ENCODE peak calls at places on chromosomes 1 and 21, in four cellular contexts. One of them, this sample, is unnamed.
A peak's percentile ranks its signal among the peaks of the same experiment; 100 is the strongest.

GRCh38 chr1:115454835-115455511 is 116.9 kb upstream of the NGF start:
- DNase-seq in SK-N-SH: no peak
- DNase-seq in GM12878: no peak
- DNase-seq in K562: no peak
- DNase-seq in this sample: no peak

GRCh38 chr1:2258996-2259395 is 30.9 kb downstream of the SKI start:
- DNase-seq in GM12878: no peak
- DNase-seq in SK-N-SH: no peak
- DNase-seq in K562: no peak
- DNase-seq in this sample: no peak

GRCh38 chr1:197041486-197042353 is 25.3 kb downstream of the F13B start:
- DNase-seq in GM12878: no peak
- DNase-seq in SK-N-SH: no peak
- DNase-seq in K562: no peak
- DNase-seq in this sample: no peak

GRCh38 chr1:242057745-242058115 is 58.8 kb upstream of the MAP1LC3C start:
- DNase-seq in K562: no peak
- DNase-seq in SK-N-SH: peak; percentile 41
- DNase-seq in GM12878: no peak
- DNase-seq in this sample: peak; percentile 21

GRCh38 chr1:27142464-27142863 is 12.5 kb downstream of the SLC9A1 start:
- DNase-seq in K562: no peak
- DNase-seq in SK-N-SH: no peak
- DNase-seq in GM12878: no peak
- DNase-seq in this sample: no peak

GRCh38 chr1:54794401-54795099 is 6.6 kb downstream of the TTC22 start:
- DNase-seq in GM12878: no peak
- DNase-seq in SK-N-SH: no peak
- DNase-seq in K562: no peak
- DNase-seq in this sample: no peak

GRCh38 chr21:33308586-33309490 is 15.9 kb upstream of the IFNAR1 start:
- DNase-seq in SK-N-SH: peak; percentile 47
- DNase-seq in K562: no peak
- DNase-seq in GM12878: peak; percentile 98
- DNase-seq in this sample: no peak

GRCh38 chr1:25501235-25502058 is 42.0 kb upstream of the LDLRAP1 start:
- DNase-seq in K562: peak; percentile 58
- DNase-seq in SK-N-SH: no peak
- DNase-seq in GM12878: no peak
- DNase-seq in this sample: peak; percentile 90

GRCh38 chr1:35554261-35555211 is 2.7 kb downstream of the KIAA0319L start:
- DNase-seq in GM12878: no peak
- DNase-seq in K562: no peak
- DNase-seq in SK-N-SH: no peak
- DNase-seq in this sample: no peak

GRCh38 chr1:228802386-228803221 is 67.3 kb downstream of the RHOU start:
- DNase-seq in SK-N-SH: no peak
- DNase-seq in K562: no peak
- DNase-seq in GM12878: no peak
- DNase-seq in this sample: no peak

GRCh38 chr1:199857103-199857502 is 170.4 kb upstream of the NR5A2 start:
- DNase-seq in SK-N-SH: no peak
- DNase-seq in GM12878: no peak
- DNase-seq in K562: no peak
- DNase-seq in this sample: no peak

GRCh38 chr1:228308085-228308601 is 98.5 kb downstream of the TRIM11 start:
- DNase-seq in K562: no peak
- DNase-seq in SK-N-SH: no peak
- DNase-seq in GM12878: no peak
- DNase-seq in this sample: no peak

GRCh38 chr1:179798213-179798863 is 55.2 kb downstream of the FAM163A start:
- DNase-seq in SK-N-SH: no peak
- DNase-seq in K562: no peak
- DNase-seq in GM12878: no peak
- DNase-seq in this sample: no peak

GRCh38 chr1:246567258-246568235 is 1.3 kb downstream of the CNST start:
- DNase-seq in GM12878: no peak
- DNase-seq in K562: no peak
- DNase-seq in SK-N-SH: peak; percentile 24
- DNase-seq in this sample: no peak

GRCh38 chr1:16212251-16212961 is at the start of gene ARHGEF19:
- DNase-seq in K562: no peak
- DNase-seq in SK-N-SH: no peak
- DNase-seq in GM12878: no peak
- DNase-seq in this sample: peak; percentile 79

GRCh38 chr1:32888677-32889420 is 2.6 kb downstream of the HPCA start:
- DNase-seq in SK-N-SH: no peak
- DNase-seq in GM12878: no peak
- DNase-seq in K562: no peak
- DNase-seq in this sample: no peak

GRCh38 chr1:215682232-215682631 is 115.1 kb downstream of the KCTD3 start:
- DNase-seq in GM12878: no peak
- DNase-seq in K562: no peak
- DNase-seq in SK-N-SH: peak; percentile 19
- DNase-seq in this sample: no peak

GRCh38 chr1:166164995-166165660 is 1.7 kb downstream of the FAM78B start:
- DNase-seq in SK-N-SH: peak; percentile 64
- DNase-seq in GM12878: no peak
- DNase-seq in K562: peak; percentile 64
- DNase-seq in this sample: peak; percentile 77

GRCh38 chr1:166166701-166167394 is at the start of gene FAM78B:
- DNase-seq in SK-N-SH: peak; percentile 95
- DNase-seq in K562: peak; percentile 99
- DNase-seq in GM12878: peak; percentile 36
- DNase-seq in this sample: peak; percentile 58

GRCh38 chr1:166166400-166166699 is 451 bp downstream of the FAM78B start:
- DNase-seq in GM12878: no peak
- DNase-seq in K562: no peak
- DNase-seq in SK-N-SH: no peak
- DNase-seq in this sample: no peak

GRCh38 chr1:166164646-166164994 is 2.2 kb downstream of the FAM78B start:
- DNase-seq in GM12878: no peak
- DNase-seq in K562: no peak
- DNase-seq in SK-N-SH: no peak
- DNase-seq in this sample: no peak

DNA sequence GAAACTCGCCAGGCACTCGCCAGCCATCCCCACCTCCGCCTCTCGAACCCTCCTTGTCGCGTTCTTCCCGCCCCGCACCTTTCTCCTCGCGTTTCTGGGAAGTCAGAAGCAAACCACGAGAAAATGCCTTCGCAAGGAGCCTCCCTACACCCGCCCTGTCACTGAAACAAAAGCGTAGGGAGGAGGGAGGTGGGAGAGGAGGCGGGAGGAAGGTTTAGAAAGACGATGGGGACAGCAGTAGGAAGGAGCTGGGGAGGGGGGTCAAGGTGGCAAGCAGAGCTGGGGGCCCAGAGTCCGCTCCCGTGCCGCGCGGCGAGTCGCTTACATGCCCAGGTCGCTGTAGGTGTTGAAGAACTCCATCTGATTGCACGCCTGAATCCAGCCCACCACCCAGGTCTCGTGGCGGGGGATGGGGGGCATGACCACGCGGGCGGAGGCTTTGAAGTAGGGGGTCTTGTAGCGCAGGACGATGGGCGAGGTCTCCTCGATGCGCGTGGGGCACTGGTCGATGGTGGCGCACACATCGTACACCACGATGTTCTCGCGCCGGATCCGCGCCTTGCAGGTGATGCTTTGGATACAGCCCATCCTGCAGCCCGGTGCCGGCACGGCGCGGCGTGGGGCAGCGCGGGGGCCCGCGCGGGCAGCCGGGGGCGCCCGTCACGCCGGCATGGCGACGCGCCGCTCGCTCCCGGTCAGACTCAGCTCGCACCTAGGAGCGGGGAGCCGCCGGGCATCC is 971 bp downstream of the FAM78B start:
- DNase-seq in SK-N-SH: peak; percentile 46
- DNase-seq in GM12878: no peak
- DNase-seq in K562: no peak
- DNase-seq in this sample: peak; percentile 19
- TF ChIP-seq USF2 in SK-N-SH: no peak
- TF ChIP-seq USF2 in GM12878: no peak
- TF ChIP-seq USF2 in K562: no peak
- TF ChIP-seq USF2 in this sample: no peak

GRCh38 chr1:53463961-53464899 is 5.0 kb downstream of the DMRTB1 start:
- DNase-seq in K562: no peak
- DNase-seq in GM12878: no peak
- DNase-seq in SK-N-SH: no peak
- DNase-seq in this sample: no peak

GRCh38 chr1:53462769-53463501 is 3.7 kb downstream of the DMRTB1 start:
- DNase-seq in K562: no peak
- DNase-seq in GM12878: no peak
- DNase-seq in SK-N-SH: peak; percentile 81
- DNase-seq in this sample: no peak

GRCh38 chr1:53467391-53467790 is 8.2 kb downstream of the DMRTB1 start:
- DNase-seq in GM12878: no peak
- DNase-seq in K562: no peak
- DNase-seq in SK-N-SH: no peak
- DNase-seq in this sample: no peak

GRCh38 chr1:53462213-53462612 is 3.0 kb downstream of the DMRTB1 start:
- DNase-seq in K562: no peak
- DNase-seq in SK-N-SH: no peak
- DNase-seq in GM12878: no peak
- DNase-seq in this sample: no peak

DNA sequence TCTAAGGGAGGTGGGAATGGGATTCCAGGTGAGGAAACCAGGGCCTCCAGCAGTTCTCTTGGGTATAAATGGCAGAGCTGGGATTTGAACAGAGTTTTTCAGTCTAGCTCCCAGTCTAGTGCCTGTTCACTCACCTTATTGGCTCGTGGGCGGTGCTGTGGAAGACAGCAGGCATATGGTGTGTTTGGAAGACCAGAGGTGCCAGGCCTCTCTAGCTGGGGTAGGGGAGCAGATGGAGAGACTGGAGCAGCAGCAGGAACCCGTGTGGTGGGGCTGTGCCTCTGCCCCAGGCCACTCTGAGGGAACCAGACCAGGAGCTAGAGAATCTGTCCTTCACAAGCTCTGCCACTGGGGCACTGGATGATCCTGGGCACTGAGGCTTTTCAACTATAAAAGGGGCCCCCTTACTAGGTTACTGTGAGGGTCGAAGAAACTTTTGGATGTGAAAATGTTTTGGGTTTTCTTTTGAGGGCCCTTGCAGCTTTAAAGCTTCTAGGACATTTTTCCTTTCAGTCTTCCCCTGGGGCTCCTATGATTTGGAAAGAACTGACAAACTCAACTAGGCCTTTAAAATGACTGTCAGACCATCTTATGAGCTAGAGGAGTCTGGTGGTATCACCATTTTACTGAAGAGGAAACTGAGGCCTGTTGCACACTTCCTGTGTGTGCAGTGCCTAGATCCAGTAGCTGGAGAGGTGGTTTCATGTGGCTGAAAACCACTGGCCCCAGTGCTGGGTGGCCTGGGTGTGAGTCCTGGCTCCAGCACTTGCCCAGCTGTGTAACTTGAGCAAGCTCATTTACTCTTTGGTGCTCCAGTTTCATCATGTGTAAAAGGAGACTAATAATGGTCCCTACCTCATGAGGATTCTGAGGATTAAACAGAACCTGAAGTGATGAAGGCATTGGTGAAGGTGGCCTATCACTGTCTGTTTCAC is 6.1 kb downstream of the DMRTB1 start:
- DNase-seq in K562: no peak
- DNase-seq in SK-N-SH: peak; percentile 65
- DNase-seq in GM12878: no peak
- DNase-seq in this sample: no peak
- TF ChIP-seq USF1 in K562: no peak
- TF ChIP-seq USF1 in SK-N-SH: no peak
- TF ChIP-seq USF1 in GM12878: no peak
- TF ChIP-seq USF1 in this sample: no peak

GRCh38 chr1:34460193-34460592 is 283.5 kb downstream of the C1orf94 start:
- DNase-seq in SK-N-SH: peak; percentile 37
- DNase-seq in GM12878: peak; percentile 31
- DNase-seq in K562: peak; percentile 62
- DNase-seq in this sample: peak; percentile 74
- TF ChIP-seq USF2 in SK-N-SH: no peak
- TF ChIP-seq USF2 in GM12878: no peak
- TF ChIP-seq USF2 in K562: no peak
- TF ChIP-seq USF2 in this sample: no peak

DNA sequence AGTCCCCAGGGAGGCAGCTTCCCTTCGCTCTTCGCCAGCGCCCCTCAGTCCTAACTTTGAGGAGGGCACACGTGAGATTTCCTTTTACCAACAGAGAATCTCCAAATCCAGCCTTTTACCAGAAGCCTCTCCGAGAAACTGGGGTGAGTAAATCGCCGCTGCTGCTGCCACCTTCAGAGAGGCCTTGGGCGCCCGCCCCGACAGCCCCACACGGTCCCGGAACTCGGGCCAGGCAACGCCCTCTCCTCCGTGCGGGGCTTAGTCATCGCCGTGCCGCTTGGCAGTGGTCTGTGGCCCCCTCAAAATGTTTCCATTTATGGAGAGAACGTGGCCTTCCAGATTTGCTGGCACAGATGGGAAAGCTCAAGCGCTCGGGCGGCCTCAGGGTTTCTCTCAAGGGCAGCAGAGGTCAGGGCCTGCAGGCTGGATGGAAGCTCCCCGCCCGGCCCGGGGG is 41.4 kb upstream of the COL6A2 start:
- DNase-seq in GM12878: no peak
- DNase-seq in SK-N-SH: no peak
- DNase-seq in K562: no peak
- DNase-seq in this sample: no peak
- TF ChIP-seq USF1 in GM12878: no peak
- TF ChIP-seq USF1 in SK-N-SH: no peak
- TF ChIP-seq USF1 in K562: no peak
- TF ChIP-seq USF1 in this sample: no peak

DNA sequence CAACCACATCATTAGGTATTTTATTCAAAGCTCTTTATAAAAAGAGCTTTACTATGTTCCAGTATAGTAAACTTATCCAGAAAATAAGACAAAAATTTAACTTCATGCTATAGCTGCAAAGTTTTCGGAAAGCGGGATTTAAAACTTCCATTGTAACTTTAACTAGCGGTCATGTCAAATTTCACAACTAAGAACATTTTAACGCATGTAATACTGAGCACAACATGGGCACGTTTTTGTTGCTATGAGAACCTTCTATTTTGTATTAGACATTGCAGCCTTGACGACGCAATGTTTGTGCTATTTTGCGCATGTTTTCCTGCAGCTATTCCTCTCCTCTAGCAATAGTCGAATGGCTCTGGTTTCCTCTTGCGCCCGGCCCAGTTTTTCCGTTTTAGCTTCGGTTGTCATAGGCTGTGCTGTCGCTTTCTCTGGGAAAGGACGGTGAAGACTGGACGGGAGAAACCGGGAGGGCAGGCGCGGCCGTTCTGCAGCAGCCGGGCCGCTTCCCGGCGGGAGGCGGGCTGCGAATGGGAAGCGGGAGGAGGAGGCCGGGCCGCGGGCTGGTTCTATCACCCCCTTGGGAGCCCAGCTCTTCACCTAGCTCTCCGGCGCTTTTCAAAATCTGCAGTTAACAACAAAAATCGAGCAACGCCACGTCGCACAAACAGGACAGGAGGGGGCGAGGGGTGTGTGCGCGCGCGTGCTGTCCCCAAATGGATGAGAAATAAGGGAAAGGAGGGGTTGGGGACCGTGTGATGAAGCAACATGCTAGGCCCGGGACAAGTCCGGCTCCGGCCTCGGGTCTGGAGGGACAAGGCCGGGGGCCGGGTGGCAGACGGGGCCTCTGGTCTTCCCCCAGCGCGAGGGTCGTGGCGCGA is 105.3 kb upstream of the HNRNPU start:
- DNase-seq in K562: no peak
- DNase-seq in GM12878: no peak
- DNase-seq in SK-N-SH: peak; percentile 73
- DNase-seq in this sample: peak; percentile 71
- TF ChIP-seq USF2 in K562: peak; percentile 1
- TF ChIP-seq USF2 in GM12878: no peak
- TF ChIP-seq USF2 in SK-N-SH: no peak
- TF ChIP-seq USF2 in this sample: no peak